ENCODE peak calls at places on chromosomes 12 and 14, in four cellular contexts. U, S, C and A are unnamed samples.
A peak's percentile ranks its signal among the peaks of the same experiment; 100 is the strongest.

GRCh38 chr14:22475381-22475780 is 113.6 kb downstream of the DAD1 start:
- DNase-seq in U (no peak), S (no peak), C (no peak), A (no peak)

GRCh38 chr12:105676694-105677093 is 346.2 kb downstream of the C12orf75 start:
- DNase-seq in U (no peak), S (no peak), C (no peak), A (no peak)

GRCh38 chr12:57178213-57178612 is 30.8 kb upstream of the LRP1-AS start:
- DNase-seq in U (no peak), S (no peak), C (no peak), A (no peak)

GRCh38 chr12:21666722-21667121 is 9.1 kb upstream of the LDHB start:
- DNase-seq in U (no peak), S (no peak), C (no peak), A (no peak)

GRCh38 chr14:51082394-51082793 is 12.5 kb downstream of the TRIM9 start:
- DNase-seq in U (no peak), S (no peak), C (no peak), A (no peak)

GRCh38 chr14:88078525-88078924 is 73.6 kb downstream of the GPR65 start:
- DNase-seq in U (no peak), S (no peak), C (no peak), A (no peak)

GRCh38 chr14:86464386-86464785 is 934.4 kb downstream of the FLRT2 start:
- DNase-seq in U (no peak), S (no peak), C (peak; percentile 13), A (no peak)

GRCh38 chr12:50317198-50317597 is 33.9 kb upstream of the LIMA1 start:
- DNase-seq in U (no peak), S (no peak), C (no peak), A (no peak)

GRCh38 chr14:72558721-72559120 is 335.2 kb downstream of the DPF3 start:
- DNase-seq in U (no peak), S (no peak), C (no peak), A (no peak)

GRCh38 chr14:96038920-96039632 is at the start of gene C14orf132:
- DNase-seq in U (peak; percentile 73), S (no peak), C (peak; percentile 89), A (peak; percentile 74)

GRCh38 chr14:80446356-80446755 is 235.1 kb upstream of the DIO2 start:
- DNase-seq in U (no peak), S (no peak), C (no peak), A (no peak)

GRCh38 chr14:67620217-67620789 is 583 bp downstream of the ARG2 start:
- DNase-seq in U (peak; percentile 63), S (no peak), C (peak; percentile 15), A (peak; percentile 38)

GRCh38 chr14:23437142-23438129 is 2.0 kb upstream of the MYH7 start:
- DNase-seq in U (no peak), S (no peak), C (no peak), A (no peak)

GRCh38 chr12:203462-204260 is 10.3 kb downstream of the SLC6A12 start:
- DNase-seq in U (peak; percentile 75), S (no peak), C (peak; percentile 56), A (peak; percentile 83)

GRCh38 chr14:32397871-32398640 is 69.0 kb downstream of the AKAP6 start:
- DNase-seq in U (no peak), S (no peak), C (no peak), A (no peak)

GRCh38 chr14:35553808-35554207 is 19.8 kb downstream of the INSM2 start:
- DNase-seq in U (peak; percentile 19), S (no peak), C (no peak), A (no peak)

GRCh38 chr14:95041477-95042020 is 115.8 kb downstream of the DICER1 start:
- DNase-seq in U (no peak), S (no peak), C (no peak), A (no peak)

GRCh38 chr14:75549169-75549568 is 26.9 kb downstream of the BATF start:
- DNase-seq in U (no peak), S (no peak), C (no peak), A (no peak)

GRCh38 chr12:92973614-92974013 is 44.5 kb upstream of the EEA1 start:
- DNase-seq in U (no peak), S (no peak), C (no peak), A (no peak)

GRCh38 chr12:92557422-92557724 is 145.4 kb upstream of the PLEKHG7 start:
- DNase-seq in U (no peak), S (no peak), C (no peak), A (no peak)

GRCh38 chr12:26195250-26195640 is at the start of gene SSPN:
- DNase-seq in U (peak; percentile 77), S (peak; percentile 7), C (peak; percentile 63), A (peak; percentile 63)

GRCh38 chr14:101928415-101928841 is 35.9 kb upstream of the DYNC1H1 start:
- DNase-seq in U (no peak), S (no peak), C (no peak), A (no peak)

GRCh38 chr12:119444462-119445044 is 110.0 kb downstream of the CCDC60 start:
- DNase-seq in U (peak; percentile 77), S (no peak), C (peak; percentile 64), A (peak; percentile 57)

GRCh38 chr14:103019827-103020226 is 37.5 kb downstream of the CDC42BPB start:
- DNase-seq in U (no peak), S (no peak), C (no peak), A (no peak)

DNA sequence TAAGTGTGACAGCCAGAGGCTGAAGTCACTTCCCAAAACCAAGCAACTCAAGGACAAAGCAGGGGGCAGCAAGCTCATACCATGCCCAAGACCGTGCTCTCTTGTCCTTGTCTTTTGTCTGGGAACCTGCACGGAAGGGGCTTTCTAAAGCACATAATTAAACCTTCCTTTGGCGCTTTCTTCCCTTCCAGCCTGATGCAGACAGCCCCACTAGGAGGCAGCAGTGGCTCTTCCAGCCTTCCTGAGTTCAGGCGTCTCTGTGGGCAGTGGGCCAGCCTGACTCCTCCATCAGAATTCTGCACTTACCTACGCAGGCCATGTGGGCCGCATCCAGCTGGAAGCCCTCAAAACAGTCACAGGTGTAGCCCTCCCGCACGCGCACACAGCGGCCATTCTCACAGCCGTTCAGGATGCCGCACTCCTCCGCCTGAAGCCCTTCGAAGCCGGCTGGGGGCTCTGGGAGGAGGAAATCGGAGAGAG is 7.6 kb downstream of the ISCA2 start:
- DNase-seq in U (peak; percentile 82), S (no peak), C (peak; percentile 85), A (peak; percentile 65)
- TF ChIP-seq CTCF in U (peak; percentile 97), S (peak; percentile 58), C (peak; percentile 93), A (peak; percentile 69)

GRCh38 chr12:96770239-96770780 is 136.7 kb upstream of the NEDD1 start:
- DNase-seq in U (no peak), S (no peak), C (no peak), A (no peak)

GRCh38 chr12:96766232-96766631 is 140.8 kb upstream of the NEDD1 start:
- DNase-seq in U (no peak), S (no peak), C (no peak), A (no peak)
- TF ChIP-seq CTCF in U (peak; percentile 13), S (no peak), C (no peak), A (no peak)

DNA sequence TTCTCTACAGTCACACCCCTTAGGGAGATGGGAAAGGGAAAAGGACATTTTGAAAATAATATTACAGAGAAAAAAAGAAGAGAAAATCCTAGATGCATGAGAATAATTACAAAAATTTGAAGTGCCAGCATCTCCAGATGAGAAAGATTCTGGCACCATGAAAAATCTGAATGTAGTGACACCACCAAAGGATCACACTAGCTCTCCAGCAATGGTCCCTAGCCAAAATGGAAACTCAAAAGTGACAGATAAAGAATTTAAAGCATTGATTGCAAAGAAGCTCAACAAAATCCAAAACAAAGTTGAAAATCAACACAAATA is 27.4 kb upstream of the GARIN6 start:
- DNase-seq in U (no peak), S (no peak), C (no peak), A (no peak)
- TF ChIP-seq CTCF in U (no peak), S (no peak), C (no peak), A (no peak)

DNA sequence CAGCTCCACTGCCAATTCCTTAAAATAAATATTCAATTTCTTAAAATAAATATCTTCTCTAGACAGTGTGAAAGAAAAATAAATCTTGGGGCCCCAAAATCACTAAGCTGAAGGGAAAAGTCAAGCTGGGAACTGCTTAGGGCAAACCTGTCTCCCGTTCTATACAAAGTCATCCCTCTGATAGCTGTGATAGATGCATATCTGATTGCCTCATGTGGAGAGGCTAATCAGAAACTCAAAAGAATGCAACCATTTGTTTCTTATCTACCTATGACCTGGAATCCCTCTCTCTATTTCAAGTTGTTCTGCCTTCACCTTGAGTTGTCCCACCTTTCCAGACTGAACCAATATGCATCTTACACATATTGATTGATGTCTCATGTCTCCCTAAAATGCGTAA is 889.8 kb downstream of the TRHDE start:
- DNase-seq in U (no peak), S (no peak), C (no peak), A (no peak)
- TF ChIP-seq CTCF in U (no peak), S (no peak), C (no peak), A (no peak)

DNA sequence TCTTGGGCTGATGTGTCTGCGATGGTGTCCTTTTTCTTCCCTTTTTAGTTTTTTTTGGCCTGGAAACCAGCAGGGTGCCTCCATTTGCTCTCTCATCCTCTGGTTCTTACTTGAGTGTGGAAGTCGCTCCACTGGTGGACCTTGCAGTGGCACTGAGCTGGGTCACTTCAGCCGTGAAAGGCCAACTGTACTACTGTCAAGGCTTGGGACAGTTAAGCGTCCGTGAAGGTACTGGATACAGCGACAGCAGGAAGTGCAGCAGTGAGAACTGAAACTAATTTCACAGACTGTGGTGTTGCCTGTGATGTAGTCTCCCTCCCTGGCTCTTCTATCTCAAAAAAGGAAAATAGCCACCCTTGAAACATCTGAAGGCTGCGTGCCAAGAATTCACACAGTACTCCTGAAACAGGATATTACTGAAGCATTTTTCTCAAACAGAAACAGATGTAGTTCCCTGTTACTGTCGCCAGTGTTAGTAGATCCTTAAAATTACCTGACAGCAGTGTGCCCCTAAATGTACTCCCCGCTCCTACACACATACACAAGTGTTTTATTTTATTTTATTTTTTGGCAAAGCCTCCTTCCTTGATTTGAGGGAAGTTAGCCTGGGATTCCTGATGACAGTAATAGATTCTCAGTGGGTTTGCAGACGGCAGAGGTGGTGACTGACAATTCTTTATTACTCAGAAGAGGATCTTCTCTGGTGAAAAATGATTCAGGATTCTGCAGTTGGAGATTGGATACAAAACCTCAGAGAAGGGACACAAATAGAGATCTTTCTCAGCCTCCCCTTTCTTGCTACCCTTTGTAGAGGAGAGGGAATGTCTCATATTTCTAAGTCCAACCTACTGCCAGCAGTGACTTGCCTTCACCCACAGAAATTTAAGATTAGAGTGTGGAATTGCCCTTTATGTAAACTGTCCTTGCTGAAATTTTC is 4.3 kb downstream of the SUSD6 start:
- DNase-seq in U (no peak), S (no peak), C (no peak), A (no peak)
- TF ChIP-seq CTCF in U (no peak), S (peak; percentile 28), C (no peak), A (no peak)

GRCh38 chr14:73752297-73752992 is 38.3 kb upstream of the PNMA1 start:
- DNase-seq in U (no peak), S (no peak), C (peak; percentile 73), A (no peak)
- TF ChIP-seq CTCF in U (peak; percentile 40), S (peak; percentile 8), C (peak; percentile 55), A (no peak)